ENCODE peak calls at places on chromosomes 5 and 9, in nine cellular contexts. One of them, this sample, is unnamed.

GRCh38 chr9:80076105-80076504 is 504.3 kb downstream of the TLE4 start:
- DNase-seq in IMR-90: no peak
- DNase-seq in K562: no peak
- DNase-seq in nephron progenitor cell: no peak
- DNase-seq in coronary artery: no peak
- DNase-seq in AG04449: no peak
- DNase-seq in A549: no peak
- DNase-seq in left lung: no peak
- DNase-seq in mucosa of descending colon: no peak
- DNase-seq in this sample: no peak

GRCh38 chr9:132404228-132404881 is 2.3 kb downstream of the TTF1 start:
- DNase-seq in IMR-90: no peak
- DNase-seq in K562: no peak
- DNase-seq in nephron progenitor cell: no peak
- DNase-seq in coronary artery: no peak
- DNase-seq in AG04449: no peak
- DNase-seq in A549: no peak
- DNase-seq in left lung: no peak
- DNase-seq in mucosa of descending colon: no peak
- DNase-seq in this sample: no peak

GRCh38 chr9:138102246-138103051 is 224.9 kb downstream of the CACNA1B start:
- DNase-seq in IMR-90: no peak
- DNase-seq in K562: no peak
- DNase-seq in nephron progenitor cell: no peak
- DNase-seq in coronary artery: no peak
- DNase-seq in AG04449: no peak
- DNase-seq in A549: no peak
- DNase-seq in left lung: peak
- DNase-seq in mucosa of descending colon: no peak
- DNase-seq in this sample: peak

GRCh38 chr5:169637085-169637855 is at the start of gene DOCK2:
- DNase-seq in IMR-90: no peak
- DNase-seq in K562: peak
- DNase-seq in nephron progenitor cell: peak
- DNase-seq in coronary artery: no peak
- DNase-seq in AG04449: no peak
- DNase-seq in A549: no peak
- DNase-seq in left lung: peak
- DNase-seq in mucosa of descending colon: peak
- DNase-seq in this sample: no peak

GRCh38 chr5:56323505-56323904 is 90.4 kb upstream of the ANKRD55 start:
- DNase-seq in IMR-90: peak
- DNase-seq in K562: no peak
- DNase-seq in nephron progenitor cell: no peak
- DNase-seq in coronary artery: no peak
- DNase-seq in AG04449: peak
- DNase-seq in A549: peak
- DNase-seq in left lung: no peak
- DNase-seq in mucosa of descending colon: no peak
- DNase-seq in this sample: no peak

GRCh38 chr9:16064701-16065230 is 511.9 kb downstream of the CCDC171 start:
- DNase-seq in IMR-90: no peak
- DNase-seq in K562: no peak
- DNase-seq in nephron progenitor cell: no peak
- DNase-seq in coronary artery: no peak
- DNase-seq in AG04449: no peak
- DNase-seq in A549: no peak
- DNase-seq in left lung: no peak
- DNase-seq in mucosa of descending colon: no peak
- DNase-seq in this sample: no peak

GRCh38 chr5:65961644-65962043 is 35.3 kb downstream of the ERBIN start:
- DNase-seq in IMR-90: peak
- DNase-seq in K562: peak
- DNase-seq in nephron progenitor cell: no peak
- DNase-seq in coronary artery: no peak
- DNase-seq in AG04449: no peak
- DNase-seq in A549: no peak
- DNase-seq in left lung: no peak
- DNase-seq in mucosa of descending colon: no peak
- DNase-seq in this sample: no peak

GRCh38 chr5:139600336-139600949 is 39.3 kb downstream of the UBE2D2 start:
- DNase-seq in IMR-90: peak
- DNase-seq in K562: no peak
- DNase-seq in nephron progenitor cell: no peak
- DNase-seq in coronary artery: no peak
- DNase-seq in AG04449: no peak
- DNase-seq in A549: peak
- DNase-seq in left lung: no peak
- DNase-seq in mucosa of descending colon: no peak
- DNase-seq in this sample: no peak

GRCh38 chr5:111676496-111676895 is 80.5 kb downstream of the NREP start:
- DNase-seq in IMR-90: peak
- DNase-seq in K562: no peak
- DNase-seq in nephron progenitor cell: no peak
- DNase-seq in coronary artery: no peak
- DNase-seq in AG04449: no peak
- DNase-seq in A549: no peak
- DNase-seq in left lung: no peak
- DNase-seq in mucosa of descending colon: no peak
- DNase-seq in this sample: no peak

GRCh38 chr9:14433841-14434511 is 120.0 kb upstream of the NFIB start:
- DNase-seq in IMR-90: peak
- DNase-seq in K562: peak
- DNase-seq in nephron progenitor cell: no peak
- DNase-seq in coronary artery: no peak
- DNase-seq in AG04449: no peak
- DNase-seq in A549: peak
- DNase-seq in left lung: no peak
- DNase-seq in mucosa of descending colon: no peak
- DNase-seq in this sample: no peak
- TF ChIP-seq CTCF in IMR-90: peak
- TF ChIP-seq CTCF in K562: no peak
- TF ChIP-seq CTCF in nephron progenitor cell: no peak
- TF ChIP-seq CTCF in coronary artery: peak
- TF ChIP-seq CTCF in AG04449: no peak
- TF ChIP-seq CTCF in A549: peak
- TF ChIP-seq CTCF in left lung: peak
- TF ChIP-seq CTCF in mucosa of descending colon: no peak
- TF ChIP-seq CTCF in this sample: peak

GRCh38 chr5:60533789-60534188 is 166.2 kb downstream of the DEPDC1B start:
- DNase-seq in IMR-90: no peak
- DNase-seq in K562: peak
- DNase-seq in nephron progenitor cell: no peak
- DNase-seq in coronary artery: no peak
- DNase-seq in AG04449: no peak
- DNase-seq in A549: no peak
- DNase-seq in left lung: no peak
- DNase-seq in mucosa of descending colon: no peak
- DNase-seq in this sample: no peak
- TF ChIP-seq CTCF in IMR-90: no peak
- TF ChIP-seq CTCF in K562: no peak
- TF ChIP-seq CTCF in nephron progenitor cell: no peak
- TF ChIP-seq CTCF in coronary artery: no peak
- TF ChIP-seq CTCF in AG04449: no peak
- TF ChIP-seq CTCF in A549: no peak
- TF ChIP-seq CTCF in left lung: no peak
- TF ChIP-seq CTCF in mucosa of descending colon: no peak
- TF ChIP-seq CTCF in this sample: no peak

GRCh38 chr5:80408976-80409926 is 1.4 kb downstream of the ZFYVE16 start:
- DNase-seq in IMR-90: peak
- DNase-seq in K562: peak
- DNase-seq in nephron progenitor cell: no peak
- DNase-seq in coronary artery: no peak
- DNase-seq in AG04449: no peak
- DNase-seq in A549: no peak
- DNase-seq in left lung: no peak
- DNase-seq in mucosa of descending colon: no peak
- DNase-seq in this sample: no peak

GRCh38 chr5:80411589-80412219 is 3.8 kb downstream of the ZFYVE16 start:
- DNase-seq in IMR-90: peak
- DNase-seq in K562: peak
- DNase-seq in nephron progenitor cell: no peak
- DNase-seq in coronary artery: no peak
- DNase-seq in AG04449: no peak
- DNase-seq in A549: no peak
- DNase-seq in left lung: no peak
- DNase-seq in mucosa of descending colon: no peak
- DNase-seq in this sample: no peak

GRCh38 chr5:80407735-80408474 is at the start of gene ZFYVE16:
- DNase-seq in IMR-90: peak
- DNase-seq in K562: peak
- DNase-seq in nephron progenitor cell: peak
- DNase-seq in coronary artery: peak
- DNase-seq in AG04449: peak
- DNase-seq in A549: peak
- DNase-seq in left lung: peak
- DNase-seq in mucosa of descending colon: peak
- DNase-seq in this sample: peak

GRCh38 chr5:80406980-80407734 is 707 bp upstream of the ZFYVE16 start:
- DNase-seq in IMR-90: peak
- DNase-seq in K562: peak
- DNase-seq in nephron progenitor cell: peak
- DNase-seq in coronary artery: no peak
- DNase-seq in AG04449: no peak
- DNase-seq in A549: no peak
- DNase-seq in left lung: no peak
- DNase-seq in mucosa of descending colon: no peak
- DNase-seq in this sample: no peak

DNA sequence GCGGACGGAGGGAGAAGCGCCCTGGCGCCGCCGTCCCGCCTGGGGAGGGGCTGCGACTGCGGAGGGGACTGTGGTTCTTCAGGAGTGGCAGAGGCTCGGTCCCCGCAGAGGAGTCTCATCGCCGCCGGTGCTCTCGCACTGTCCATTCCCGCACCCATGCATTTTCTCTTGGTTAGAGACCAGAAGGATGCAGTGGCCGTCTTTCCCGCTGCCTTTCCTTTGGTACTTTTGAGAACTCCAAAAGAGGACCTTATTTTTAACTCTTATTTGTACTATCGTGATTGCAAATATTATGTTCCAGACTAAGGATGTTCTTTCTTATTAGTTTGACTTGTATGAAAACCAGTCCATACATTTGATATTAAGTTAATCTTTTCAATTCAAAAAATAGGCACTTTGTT is 611 bp downstream of the ZFYVE16 start:
- DNase-seq in IMR-90: peak
- DNase-seq in K562: peak
- DNase-seq in nephron progenitor cell: peak
- DNase-seq in coronary artery: no peak
- DNase-seq in AG04449: no peak
- DNase-seq in A549: peak
- DNase-seq in left lung: peak
- DNase-seq in mucosa of descending colon: no peak
- DNase-seq in this sample: no peak
- TF ChIP-seq CTCF in IMR-90: no peak
- TF ChIP-seq CTCF in K562: no peak
- TF ChIP-seq CTCF in nephron progenitor cell: peak
- TF ChIP-seq CTCF in coronary artery: no peak
- TF ChIP-seq CTCF in AG04449: peak
- TF ChIP-seq CTCF in A549: no peak
- TF ChIP-seq CTCF in left lung: no peak
- TF ChIP-seq CTCF in mucosa of descending colon: no peak
- TF ChIP-seq CTCF in this sample: peak

GRCh38 chr9:1604942-1605560 is 410.1 kb upstream of the SMARCA2 start:
- DNase-seq in IMR-90: no peak
- DNase-seq in K562: peak
- DNase-seq in nephron progenitor cell: no peak
- DNase-seq in coronary artery: no peak
- DNase-seq in AG04449: no peak
- DNase-seq in A549: no peak
- DNase-seq in left lung: no peak
- DNase-seq in mucosa of descending colon: no peak
- DNase-seq in this sample: no peak
- TF ChIP-seq CTCF in IMR-90: peak
- TF ChIP-seq CTCF in K562: no peak
- TF ChIP-seq CTCF in nephron progenitor cell: peak
- TF ChIP-seq CTCF in coronary artery: no peak
- TF ChIP-seq CTCF in AG04449: peak
- TF ChIP-seq CTCF in A549: no peak
- TF ChIP-seq CTCF in left lung: peak
- TF ChIP-seq CTCF in mucosa of descending colon: no peak
- TF ChIP-seq CTCF in this sample: peak

GRCh38 chr5:2782658-2783057 is 31.2 kb upstream of the IRX2 start:
- DNase-seq in IMR-90: no peak
- DNase-seq in K562: no peak
- DNase-seq in nephron progenitor cell: no peak
- DNase-seq in coronary artery: no peak
- DNase-seq in AG04449: no peak
- DNase-seq in A549: no peak
- DNase-seq in left lung: no peak
- DNase-seq in mucosa of descending colon: no peak
- DNase-seq in this sample: no peak

GRCh38 chr5:2780421-2781171 is 29.1 kb upstream of the IRX2 start:
- DNase-seq in IMR-90: no peak
- DNase-seq in K562: no peak
- DNase-seq in nephron progenitor cell: no peak
- DNase-seq in coronary artery: no peak
- DNase-seq in AG04449: no peak
- DNase-seq in A549: no peak
- DNase-seq in left lung: peak
- DNase-seq in mucosa of descending colon: no peak
- DNase-seq in this sample: no peak

GRCh38 chr5:2779459-2779858 is 28.0 kb upstream of the IRX2 start:
- DNase-seq in IMR-90: no peak
- DNase-seq in K562: no peak
- DNase-seq in nephron progenitor cell: no peak
- DNase-seq in coronary artery: no peak
- DNase-seq in AG04449: no peak
- DNase-seq in A549: no peak
- DNase-seq in left lung: no peak
- DNase-seq in mucosa of descending colon: no peak
- DNase-seq in this sample: no peak

GRCh38 chr5:2783223-2783622 is 31.7 kb upstream of the IRX2 start:
- DNase-seq in IMR-90: no peak
- DNase-seq in K562: peak
- DNase-seq in nephron progenitor cell: no peak
- DNase-seq in coronary artery: no peak
- DNase-seq in AG04449: no peak
- DNase-seq in A549: no peak
- DNase-seq in left lung: no peak
- DNase-seq in mucosa of descending colon: no peak
- DNase-seq in this sample: no peak
- TF ChIP-seq CTCF in IMR-90: no peak
- TF ChIP-seq CTCF in K562: peak
- TF ChIP-seq CTCF in nephron progenitor cell: no peak
- TF ChIP-seq CTCF in coronary artery: no peak
- TF ChIP-seq CTCF in AG04449: no peak
- TF ChIP-seq CTCF in A549: no peak
- TF ChIP-seq CTCF in left lung: no peak
- TF ChIP-seq CTCF in mucosa of descending colon: no peak
- TF ChIP-seq CTCF in this sample: peak